ENCODE peak calls at places on chromosomes 4 and X, in five cellular contexts. Z is sigmoid colon, C is mucosa of descending colon, V is RWPE1, S is natural killer cell. U is an unnamed sample.

GRCh38 chr4:87053064-87053693 is 118.4 kb downstream of the AFF1 start:
- DNase-seq in S (no peak), C (no peak), Z (no peak), V (no peak), U (no peak)

GRCh38 chr4:97984545-97985131 is 158.6 kb downstream of the STPG2 start:
- DNase-seq in V (no peak), S (no peak), C (no peak), Z (no peak), U (no peak)

GRCh38 chr4:73868206-73869129 is 725 bp upstream of the CXCL1 start:
- DNase-seq in S (no peak), Z (peak; percentile 57), C (no peak), V (no peak), U (no peak)

GRCh38 chr4:108700358-108700757 is 50.0 kb downstream of the OSTC start:
- DNase-seq in V (no peak), C (no peak), Z (no peak), S (no peak), U (no peak)

GRCh38 chr4:71229477-71230257 is 109.2 kb upstream of the SLC4A4 start:
- DNase-seq in C (no peak), S (no peak), Z (no peak), V (peak; percentile 37), U (no peak)

GRCh38 chr4:67446811-67447210 is 98.5 kb downstream of the CENPC start:
- DNase-seq in S (no peak), Z (no peak), C (no peak), V (no peak), U (no peak)

GRCh38 chr4:121656269-121656641 is 40.5 kb downstream of the ANXA5 start:
- DNase-seq in Z (no peak), S (no peak), V (peak; percentile 41), C (no peak), U (no peak)

GRCh38 chrX:133918326-133918725 is 67.1 kb downstream of the GPC3 start:
- DNase-seq in S (no peak), V (no peak), Z (no peak), C (no peak), U (no peak)

GRCh38 chr4:104429150-104429741 is 65.4 kb downstream of the CXXC4 start:
- DNase-seq in C (no peak), V (no peak), S (no peak), Z (no peak), U (no peak)

GRCh38 chr4:11475871-11476270 is 47.2 kb upstream of the HS3ST1 start:
- DNase-seq in C (no peak), Z (no peak), V (no peak), S (no peak), U (no peak)

GRCh38 chrX:40420899-40421729 is 159.7 kb upstream of the ATP6AP2 start:
- DNase-seq in C (no peak), V (no peak), S (no peak), Z (no peak), U (no peak)

GRCh38 chr4:47824844-47825243 is 13.0 kb downstream of the CORIN start:
- DNase-seq in C (no peak), V (no peak), Z (no peak), S (no peak), U (no peak)

GRCh38 chr4:38163216-38164006 is 203.2 kb downstream of the PTTG2 start:
- DNase-seq in Z (no peak), S (no peak), C (no peak), V (peak; percentile 45), U (no peak)

GRCh38 chr4:56908206-56909082 is 744 bp downstream of the REST start:
- DNase-seq in V (peak; percentile 78), C (peak; percentile 85), Z (peak; percentile 76), S (peak; percentile 65), U (peak; percentile 78)

GRCh38 chr4:2280531-2281300 is 18.8 kb upstream of the MXD4 start:
- DNase-seq in V (no peak), S (no peak), C (peak; percentile 41), Z (no peak), U (no peak)

GRCh38 chr4:13765535-13765934 is 138.0 kb upstream of the BOD1L1 start:
- DNase-seq in V (no peak), Z (no peak), S (no peak), C (no peak), U (no peak)

GRCh38 chr4:68576272-68577100 is at the start of gene UGT2B17:
- DNase-seq in C (no peak), Z (no peak), S (no peak), V (no peak), U (no peak)

GRCh38 chr4:163680390-163681098 is 186.1 kb downstream of the TMA16 start:
- DNase-seq in C (no peak), V (no peak), S (no peak), Z (no peak), U (no peak)

GRCh38 chr4:141126769-141127168 is 6.5 kb downstream of the RNF150 start:
- DNase-seq in V (no peak), C (no peak), S (no peak), Z (no peak), U (no peak)

GRCh38 chrX:107734646-107735045 is 40.9 kb downstream of the TSC22D3 start:
- DNase-seq in V (no peak), C (no peak), S (no peak), Z (no peak), U (no peak)

GRCh38 chr4:124227979-124228378 is 484.6 kb downstream of the ANKRD50 start:
- DNase-seq in C (no peak), S (no peak), Z (no peak), V (no peak), U (no peak)

GRCh38 chr4:23956601-23957364 is 66.9 kb upstream of the PPARGC1A start:
- DNase-seq in V (no peak), Z (no peak), C (no peak), S (no peak), U (no peak)

GRCh38 chrX:65589304-65589703 is 54.7 kb upstream of the LAS1L start:
- DNase-seq in Z (no peak), C (no peak), V (no peak), S (no peak), U (no peak)

GRCh38 chrX:149527705-149528104 is 13.1 kb upstream of the EOLA1 start:
- DNase-seq in C (no peak), S (no peak), Z (no peak), V (peak; percentile 2), U (no peak)

GRCh38 chr4:8702516-8703400 is 110.2 kb downstream of the CPZ start:
- DNase-seq in C (peak; percentile 18), S (no peak), V (no peak), Z (peak; percentile 59), U (no peak)

DNA sequence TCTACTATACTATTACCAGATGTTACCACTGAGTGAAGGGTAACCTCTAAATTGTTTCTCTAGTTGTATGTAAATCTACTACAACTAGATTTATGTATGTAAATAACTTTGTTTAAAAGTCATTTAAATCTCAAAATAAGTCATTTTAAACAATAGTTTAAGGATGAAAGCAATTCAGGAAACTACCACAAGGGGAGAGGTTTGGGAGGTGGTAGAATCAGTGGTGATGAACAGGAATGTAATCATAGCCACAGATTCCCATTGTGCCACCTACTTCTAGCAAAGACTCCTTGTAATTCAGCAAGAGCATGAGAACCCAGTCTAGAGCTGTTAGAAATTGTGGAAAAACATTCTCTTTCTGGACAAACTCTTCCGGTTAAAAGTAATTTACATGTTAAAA is 234.6 kb downstream of the SLC7A11 start:
- DNase-seq in V (no peak), Z (no peak), S (no peak), C (no peak), U (no peak)
- TF ChIP-seq CTCF in V (no peak), Z (no peak), S (no peak), C (no peak), U (no peak)

GRCh38 chr4:176376032-176376614 is 56.4 kb downstream of the SPCS3 start:
- DNase-seq in C (no peak), V (peak; percentile 16), S (no peak), Z (no peak), U (no peak)

GRCh38 chr4:176380352-176381157 is 60.8 kb downstream of the SPCS3 start:
- DNase-seq in Z (no peak), S (no peak), V (no peak), C (no peak), U (no peak)

GRCh38 chr4:176383273-176384077 is 63.7 kb downstream of the SPCS3 start:
- DNase-seq in C (no peak), Z (no peak), S (no peak), V (no peak), U (no peak)

DNA sequence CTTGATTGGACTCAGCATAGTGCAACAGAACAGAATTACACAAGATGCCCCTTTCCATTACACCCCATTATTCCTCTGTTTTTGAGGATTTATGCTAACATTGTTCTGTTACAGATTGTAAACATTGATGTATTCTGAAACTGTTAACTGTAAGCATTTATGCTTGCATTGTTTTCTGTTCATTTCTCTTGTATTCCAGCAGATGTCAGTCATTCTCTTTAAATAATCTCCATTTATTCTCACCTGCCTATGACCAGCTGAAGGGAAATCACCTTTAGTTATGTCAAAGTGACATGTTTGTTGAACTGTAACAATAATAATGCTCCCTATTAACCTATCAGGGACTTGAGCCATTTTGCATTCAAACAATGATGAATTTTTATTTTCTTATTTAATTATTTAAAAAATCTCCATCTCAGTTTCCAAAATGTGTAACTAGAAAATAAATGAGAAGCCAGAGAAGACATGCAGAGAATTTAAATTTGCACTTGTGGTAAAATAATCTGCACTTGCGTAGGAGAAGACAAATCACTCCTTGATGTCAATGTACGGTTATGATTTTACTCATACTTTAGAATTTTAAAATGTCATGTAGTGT is 58.0 kb downstream of the SPCS3 start:
- DNase-seq in C (no peak), V (peak; percentile 27), S (no peak), Z (no peak), U (no peak)
- TF ChIP-seq CTCF in C (no peak), V (peak; percentile 71), S (no peak), Z (no peak), U (no peak)

DNA sequence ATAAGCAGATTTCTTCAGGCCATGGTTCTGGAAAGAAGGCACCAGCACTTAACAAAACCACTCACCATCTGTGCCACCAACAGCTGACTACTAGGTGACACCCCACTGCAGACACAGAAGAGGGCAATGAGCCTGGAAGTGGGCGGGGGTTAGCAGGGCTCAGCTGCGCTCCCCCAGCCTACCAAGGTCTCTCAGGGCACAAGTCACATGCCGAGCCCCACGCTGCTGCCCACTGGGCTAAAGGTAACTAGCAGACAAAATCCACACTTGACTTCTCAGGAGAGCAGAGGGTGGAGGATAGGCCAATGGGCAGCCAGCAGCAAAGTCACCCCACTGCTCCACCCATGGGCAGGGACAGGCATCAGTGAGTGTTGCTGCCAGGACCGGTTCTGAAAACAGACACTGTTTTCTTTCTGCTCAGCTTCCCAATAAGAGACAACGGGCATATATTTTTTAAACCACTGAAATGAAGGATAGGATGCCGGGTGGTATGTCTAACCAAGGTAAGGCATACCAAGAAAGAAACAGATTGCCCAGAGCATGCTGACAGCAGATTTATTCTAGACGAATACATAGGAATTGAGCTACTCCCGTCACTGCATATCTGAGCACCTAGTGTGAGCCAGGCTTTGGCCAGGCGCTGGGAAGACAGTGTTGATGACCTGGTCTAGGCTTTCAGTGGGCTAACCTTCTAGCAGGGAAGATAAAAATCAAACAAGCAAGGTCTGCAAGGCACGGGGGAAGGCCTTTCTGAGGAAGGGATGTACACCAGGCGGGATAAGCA is 20.1 kb downstream of the ACSL1 start:
- DNase-seq in V (no peak), C (peak; percentile 84), S (no peak), Z (no peak), U (peak; percentile 26)
- TF ChIP-seq CTCF in V (no peak), C (no peak), S (no peak), Z (no peak), U (no peak)

DNA sequence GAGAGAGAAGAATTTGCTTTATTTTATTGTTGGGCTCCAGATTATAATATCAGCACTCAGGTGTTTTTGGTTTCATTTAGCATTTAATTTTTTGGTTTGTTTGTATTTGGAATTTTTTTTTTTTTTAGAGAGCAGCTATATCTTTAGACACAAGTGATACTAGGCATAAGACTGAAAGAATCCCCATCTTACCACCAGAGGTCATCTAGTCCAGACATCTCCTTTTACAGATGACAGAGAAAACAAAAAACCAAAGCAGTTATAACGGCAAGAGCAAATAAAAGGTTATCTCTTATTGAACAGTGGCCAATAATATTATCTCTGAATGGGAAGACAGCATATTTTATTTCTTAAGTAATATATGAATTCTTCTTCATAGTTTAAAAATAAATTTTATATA is 22.8 kb downstream of the USP38 start:
- DNase-seq in Z (no peak), C (no peak), V (no peak), S (no peak), U (no peak)
- TF ChIP-seq CTCF in Z (peak; percentile 32), C (no peak), V (no peak), S (no peak), U (no peak)

U was measured in activated B cell treated with CpG ODN at 0.5 μM for 24 hours.